ENCODE peak calls at places on chromosomes 13 and 19, in five cellular contexts. K is right lobe of liver, H is fibroblast of the aortic adventitia, D is A549, A is astrocyte of the spinal cord. M is an unnamed sample.

GRCh38 chr13:112172641-112173171 is 105.8 kb downstream of the SOX1 start:
- DNase-seq in K (peak; percentile 36), H (no peak), D (no peak), A (no peak), M (no peak)

GRCh38 chr19:20171285-20171684 is 4.3 kb downstream of the ZNF486 start:
- DNase-seq in K (no peak), H (no peak), D (no peak), A (no peak), M (no peak)

GRCh38 chr13:48223016-48223385 is 10.0 kb upstream of the ITM2B start:
- DNase-seq in K (no peak), H (no peak), D (no peak), A (no peak), M (no peak)

GRCh38 chr13:84744203-84744602 is 861.9 kb upstream of the SLITRK1 start:
- DNase-seq in K (no peak), H (no peak), D (no peak), A (no peak), M (no peak)

GRCh38 chr19:308471-309205 is 17.4 kb upstream of the PLPP2 start:
- DNase-seq in K (no peak), H (no peak), D (no peak), A (no peak), M (no peak)

GRCh38 chr19:17209126-17210036 is 5.8 kb upstream of the USE1 start:
- DNase-seq in K (no peak), H (no peak), D (peak; percentile 79), A (peak; percentile 32), M (peak; percentile 45)

GRCh38 chr19:58497634-58498170 is 14.1 kb downstream of the SLC27A5 start:
- DNase-seq in K (no peak), H (no peak), D (no peak), A (no peak), M (no peak)

GRCh38 chr13:86846501-86846900 is 824.7 kb upstream of the SLITRK5 start:
- DNase-seq in K (no peak), H (no peak), D (no peak), A (peak; percentile 47), M (no peak)

GRCh38 chr13:33445476-33445875 is 159.9 kb upstream of the STARD13 start:
- DNase-seq in K (no peak), H (no peak), D (no peak), A (no peak), M (no peak)

GRCh38 chr13:31012285-31013024 is 80.0 kb downstream of the TEX26 start:
- DNase-seq in K (no peak), H (peak; percentile 53), D (no peak), A (peak; percentile 44), M (peak; percentile 55)

GRCh38 chr13:44668707-44669106 is 92.6 kb upstream of the TSC22D1 start:
- DNase-seq in K (no peak), H (peak; percentile 23), D (no peak), A (peak; percentile 50), M (no peak)

GRCh38 chr19:4878491-4878968 is 11.1 kb upstream of the PLIN3 start:
- DNase-seq in K (no peak), H (no peak), D (no peak), A (no peak), M (no peak)

GRCh38 chr13:54078271-54078670 is 1049.7 kb downstream of the OLFM4 start:
- DNase-seq in K (no peak), H (no peak), D (no peak), A (no peak), M (no peak)

GRCh38 chr19:41876847-41877489 is at the start of gene CD79A:
- DNase-seq in K (no peak), H (no peak), D (no peak), A (no peak), M (no peak)

GRCh38 chr13:33446821-33447481 is 161.4 kb upstream of the STARD13 start:
- DNase-seq in K (no peak), H (no peak), D (no peak), A (no peak), M (no peak)

GRCh38 chr13:46654956-46655726 is 102.2 kb downstream of the LRCH1 start:
- DNase-seq in K (no peak), H (no peak), D (no peak), A (no peak), M (peak; percentile 59)

GRCh38 chr13:91398413-91399188 is at the start of gene GPC5:
- DNase-seq in K (peak; percentile 87), H (peak; percentile 22), D (peak; percentile 44), A (peak; percentile 45), M (peak; percentile 53)

GRCh38 chr13:84980571-84980970 is 818.6 kb downstream of the SLITRK6 start:
- DNase-seq in K (no peak), H (no peak), D (no peak), A (no peak), M (no peak)

GRCh38 chr13:44747179-44747578 is 171.0 kb upstream of the TSC22D1 start:
- DNase-seq in K (no peak), H (no peak), D (no peak), A (no peak), M (no peak)

GRCh38 chr19:23101241-23101640 is 15.6 kb upstream of the ZNF730 start:
- DNase-seq in K (no peak), H (no peak), D (no peak), A (no peak), M (no peak)

GRCh38 chr13:35771898-35772297 is 295.4 kb upstream of the MAB21L1 start:
- DNase-seq in K (no peak), H (peak; percentile 73), D (no peak), A (peak; percentile 86), M (peak; percentile 45)

GRCh38 chr19:45601524-45602522 is at the start of gene GPR4:
- DNase-seq in K (no peak), H (no peak), D (no peak), A (no peak), M (peak; percentile 63)

GRCh38 chr19:6737873-6738725 is 719 bp upstream of the GPR108 start:
- DNase-seq in K (peak; percentile 97), H (peak; percentile 81), D (peak; percentile 84), A (peak; percentile 81), M (peak; percentile 100)

DNA sequence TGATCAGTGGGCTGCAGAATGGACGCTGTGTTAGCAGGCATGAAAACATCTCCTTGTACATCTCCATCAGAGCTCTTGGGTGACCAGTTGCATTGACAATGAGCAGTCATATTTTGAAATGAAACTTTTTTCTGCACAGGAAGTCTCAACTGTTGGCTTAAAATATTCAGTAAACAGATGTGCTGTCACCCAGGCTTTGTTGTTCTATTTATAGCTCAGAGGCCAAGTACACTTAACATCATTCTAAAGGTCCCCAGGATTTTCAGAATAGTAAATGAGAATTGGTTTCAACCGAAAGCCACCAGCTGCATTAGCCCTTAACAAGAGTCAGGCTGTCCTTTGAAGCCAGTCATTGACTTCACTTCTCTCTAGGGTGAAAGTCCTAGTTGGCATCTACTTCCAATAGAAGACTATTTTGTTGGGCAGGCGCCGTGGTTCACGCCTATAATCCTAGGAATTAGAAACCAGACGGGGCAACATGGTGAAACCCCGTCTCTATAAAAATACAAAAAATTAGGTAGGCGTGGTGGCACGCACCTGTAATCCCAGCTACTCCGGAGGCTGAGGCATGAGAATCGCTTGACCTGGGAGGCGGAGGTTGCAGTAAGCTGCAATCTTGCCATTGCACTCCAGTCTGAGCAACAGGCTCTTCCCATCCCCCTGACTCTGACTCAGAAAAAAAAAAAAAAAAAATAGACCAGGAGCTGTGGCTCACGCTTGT is 7.9 kb upstream of the PDE4A start:
- DNase-seq in K (no peak), H (no peak), D (no peak), A (no peak), M (no peak)
- H3K4me3 ChIP-seq in K (no peak overlapping the region), H (no peak overlapping the region), D (no peak overlapping the region), A (no peak overlapping the region), M (no peak overlapping the region)

DNA sequence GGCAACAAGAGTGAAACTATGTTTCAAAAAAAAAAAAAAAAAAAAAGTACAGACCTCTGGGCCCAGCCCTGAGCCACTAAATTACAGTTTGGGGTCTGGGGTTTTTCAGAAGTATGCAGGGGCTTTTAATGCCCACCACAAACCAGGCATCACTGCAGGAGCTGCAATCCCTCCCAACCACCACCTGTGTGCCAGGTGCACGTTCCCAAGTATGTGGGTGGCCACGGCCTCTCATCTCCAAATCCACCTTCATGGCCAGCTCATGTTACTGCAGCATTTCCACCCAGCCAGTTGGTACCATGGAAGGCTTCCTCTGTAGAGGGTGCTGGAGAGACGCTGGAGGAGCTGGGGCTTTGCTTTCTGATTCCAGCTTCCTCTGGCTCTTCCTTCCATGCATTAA is 26.5 kb downstream of the CEP89 start:
- DNase-seq in K (no peak), H (no peak), D (no peak), A (no peak), M (no peak)
- TF ChIP-seq CTCF in K (no peak), H (no peak), D (no peak), A (no peak), M (no peak)

DNA sequence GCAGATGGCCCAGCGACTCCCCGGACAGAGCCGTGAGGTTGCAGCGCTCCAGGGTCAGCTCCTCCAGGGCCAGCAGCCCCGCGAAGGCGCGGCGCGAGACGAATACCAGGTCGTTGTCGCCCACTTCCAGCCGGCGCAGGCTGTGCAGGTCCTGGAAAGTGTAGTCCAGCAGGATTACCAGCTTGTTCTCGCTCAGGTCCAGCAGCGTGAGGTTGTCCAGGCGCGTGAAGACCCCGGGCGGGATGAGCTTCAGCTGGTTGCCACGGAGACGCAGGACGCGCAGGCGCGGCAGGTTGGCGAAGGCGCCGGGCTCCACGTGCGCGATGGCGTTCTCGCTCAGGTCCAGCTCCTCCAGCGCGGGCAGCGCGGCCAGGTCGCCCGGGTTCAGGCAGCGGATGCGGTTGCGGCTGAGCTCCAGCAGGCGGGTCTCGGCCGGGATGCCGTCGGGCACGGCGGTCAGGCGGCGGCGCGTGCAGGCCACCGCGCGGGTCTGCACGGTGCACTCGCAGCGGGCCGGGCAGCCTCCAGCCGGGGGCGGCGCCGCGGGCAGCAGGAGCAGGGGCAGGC is 9.3 kb upstream of the PEAK3 start:
- DNase-seq in K (no peak), H (no peak), D (no peak), A (no peak), M (no peak)
- H3K4me3 ChIP-seq in K (peak overlapping the region; percentile 35), H (no peak overlapping the region), D (no peak overlapping the region), A (no peak overlapping the region), M (no peak overlapping the region)

GRCh38 chr19:3575949-3576673 is 3.4 kb downstream of the HMG20B start:
- DNase-seq in K (no peak), H (no peak), D (no peak), A (no peak), M (no peak)

GRCh38 chr19:3573858-3574637 is 1.3 kb downstream of the HMG20B start:
- DNase-seq in K (peak; percentile 90), H (peak; percentile 89), D (peak; percentile 98), A (peak; percentile 96), M (peak; percentile 97)

GRCh38 chr19:3576696-3577443 is 4.1 kb downstream of the HMG20B start:
- DNase-seq in K (no peak), H (peak; percentile 80), D (no peak), A (peak; percentile 67), M (peak; percentile 79)

GRCh38 chr19:3573162-3573857 is 566 bp downstream of the HMG20B start:
- DNase-seq in K (peak; percentile 66), H (no peak), D (no peak), A (no peak), M (no peak)

DNA sequence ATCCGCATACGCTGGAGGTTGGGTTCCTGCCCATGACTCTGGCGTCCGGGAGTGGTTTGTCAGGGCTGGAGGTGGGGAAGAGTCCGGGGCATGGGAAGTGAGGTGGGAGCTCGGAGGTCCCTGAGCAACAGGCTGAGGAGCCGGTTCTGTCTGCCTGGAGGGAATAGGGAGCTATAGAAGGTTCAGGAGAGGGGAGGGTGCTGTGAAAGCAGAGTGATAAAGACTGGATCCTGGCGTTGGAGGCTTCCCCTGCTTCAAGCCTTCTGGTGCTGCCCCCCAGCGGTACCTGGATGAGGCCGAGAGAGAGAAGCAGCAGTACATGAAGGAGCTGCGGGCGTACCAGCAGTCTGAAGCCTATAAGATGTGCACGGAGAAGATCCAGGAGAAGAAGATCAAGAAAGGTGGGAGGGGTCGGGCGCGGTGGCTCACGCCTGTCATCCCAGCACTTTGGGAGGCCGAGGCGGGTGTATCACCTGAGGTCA is 2.6 kb downstream of the HMG20B start:
- DNase-seq in K (no peak), H (no peak), D (peak; percentile 83), A (peak; percentile 41), M (peak; percentile 51)
- TF ChIP-seq CTCF in K (no peak), H (peak; percentile 36), D (peak; percentile 51), A (peak; percentile 49), M (peak; percentile 31)

M was measured in cardiac fibroblast.